ENCODE peak calls at places on chromosomes 2 and 18, in four cellular contexts. Z is neural progenitor cell, T is Panc1, H is sigmoid colon. E is an unnamed sample.

GRCh38 chr2:137380610-137381009 is 583.7 kb upstream of the HNMT start:
- DNase-seq in H (no peak), T (no peak), Z (no peak), E (peak)

GRCh38 chr2:1746174-1747064 is 2.1 kb upstream of the PXDN start:
- DNase-seq in Z (no peak), H (no peak), T (no peak), E (no peak)

GRCh38 chr2:207316906-207317305 is 151.2 kb upstream of the KLF7 start:
- DNase-seq in T (no peak), H (no peak), Z (no peak), E (no peak)

GRCh38 chr2:63041592-63041991 is 9.0 kb upstream of the OTX1 start:
- DNase-seq in Z (no peak), T (no peak), H (no peak), E (no peak)

GRCh38 chr2:203814661-203815540 is 52.7 kb upstream of the CTLA4 start:
- DNase-seq in H (peak), Z (peak), T (peak), E (peak)

GRCh38 chr18:74283646-74284045 is 8.1 kb downstream of the CYB5A start:
- DNase-seq in Z (no peak), H (no peak), T (no peak), E (no peak)

GRCh38 chr2:118845843-118846666 is 1.4 kb downstream of the EN1 start:
- DNase-seq in Z (peak), T (no peak), H (no peak), E (no peak)

GRCh38 chr2:210899131-210899530 is 342.7 kb downstream of the CPS1 start:
- DNase-seq in T (peak), H (no peak), Z (no peak), E (peak)

GRCh38 chr2:240383099-240383758 is 52.2 kb upstream of the GPC1 start:
- DNase-seq in Z (no peak), H (no peak), T (no peak), E (no peak)

GRCh38 chr2:122000556-122001340 is 245.3 kb downstream of the TSN start:
- DNase-seq in T (no peak), H (no peak), Z (no peak), E (no peak)

GRCh38 chr2:216181953-216182352 is 72.8 kb downstream of the XRCC5 start:
- DNase-seq in H (no peak), Z (peak), T (no peak), E (no peak)

GRCh38 chr2:95384854-95385569 is 17.5 kb upstream of the FAHD2A start:
- DNase-seq in H (peak), Z (peak), T (no peak), E (no peak)

GRCh38 chr2:169280502-169280901 is 81.8 kb downstream of the LRP2 start:
- DNase-seq in Z (no peak), T (no peak), H (no peak), E (no peak)

GRCh38 chr18:3721771-3722661 is 272.0 kb downstream of the TGIF1 start:
- DNase-seq in Z (no peak), H (no peak), T (no peak), E (no peak)

GRCh38 chr2:79984476-79984875 is 320.1 kb downstream of the LRRTM1 start:
- DNase-seq in Z (no peak), T (no peak), H (no peak), E (no peak)

GRCh38 chr2:63661076-63661475 is 72.3 kb downstream of the MDH1 start:
- DNase-seq in H (no peak), Z (no peak), T (no peak), E (peak)

GRCh38 chr2:208363485-208363884 is 43.1 kb upstream of the PTH2R start:
- DNase-seq in T (no peak), H (no peak), Z (no peak), E (peak)

GRCh38 chr18:68549257-68549871 is 165.5 kb downstream of the TMX3 start:
- DNase-seq in H (no peak), T (no peak), Z (no peak), E (peak)

GRCh38 chr18:25743661-25744151 is 346.7 kb downstream of the SS18 start:
- DNase-seq in Z (peak), H (no peak), T (no peak), E (no peak)

GRCh38 chr2:71934320-71934593 is 213.4 kb downstream of the CYP26B1 start:
- DNase-seq in Z (no peak), T (no peak), H (no peak), E (no peak)

GRCh38 chr18:46152436-46152807 is 48.2 kb downstream of the HAUS1 start:
- DNase-seq in T (peak), H (no peak), Z (no peak), E (peak)

GRCh38 chr2:174013310-174013751 is 48.2 kb upstream of the SP3 start:
- DNase-seq in T (no peak), H (peak), Z (peak), E (no peak)

GRCh38 chr18:69558088-69558487 is 157.4 kb downstream of the DOK6 start:
- DNase-seq in Z (no peak), H (no peak), T (no peak), E (no peak)

GRCh38 chr2:100423631-100424030 is 6.2 kb upstream of the CHST10 start:
- DNase-seq in Z (no peak), H (no peak), T (no peak), E (no peak)

GRCh38 chr2:202030676-202031075 is 3.0 kb upstream of the FZD7 start:
- DNase-seq in Z (no peak), H (no peak), T (no peak), E (no peak)

GRCh38 chr18:66280470-66280869 is 323.4 kb downstream of the CDH19 start:
- DNase-seq in T (no peak), Z (no peak), H (no peak), E (no peak)

GRCh38 chr18:77062518-77063003 is 70.0 kb downstream of the MBP start:
- DNase-seq in Z (no peak), H (no peak), T (no peak), E (no peak)

GRCh38 chr2:33859791-33860461 is 260.8 kb upstream of the FAM98A start:
- DNase-seq in Z (no peak), T (no peak), H (no peak), E (no peak)

GRCh38 chr2:652881-653480 is 24.2 kb downstream of the TMEM18 start:
- DNase-seq in Z (no peak), T (no peak), H (no peak), E (no peak)

GRCh38 chr2:109290887-109291675 is 162.1 kb downstream of the SH3RF3 start:
- DNase-seq in H (peak), T (no peak), Z (no peak), E (peak)

GRCh38 chr2:73982140-73982617 is 2.5 kb upstream of the TET3 start:
- DNase-seq in T (no peak), H (no peak), Z (no peak), E (peak)

GRCh38 chr2:165305391-165306096 is 66.3 kb downstream of the SCN2A start:
- DNase-seq in Z (no peak), H (no peak), T (no peak), E (no peak)

GRCh38 chr2:4354678-4355077 is 651.3 kb downstream of the DCDC2C start:
- DNase-seq in T (no peak), Z (peak), H (no peak), E (peak)

GRCh38 chr18:10365901-10366300 is 88.5 kb upstream of the APCDD1 start:
- DNase-seq in H (no peak), T (no peak), Z (no peak), E (no peak)

GRCh38 chr2:238719641-238720040 is 128.2 kb upstream of the TWIST2 start:
- DNase-seq in T (no peak), Z (no peak), H (no peak), E (no peak)

GRCh38 chr18:6497543-6497942 is 82.8 kb upstream of the L3MBTL4 start:
- DNase-seq in T (no peak), Z (no peak), H (no peak), E (no peak)

GRCh38 chr2:232793271-232793670 is 16.9 kb upstream of the KCNJ13 start:
- DNase-seq in T (no peak), Z (peak), H (no peak), E (no peak)

GRCh38 chr2:240628507-240629418 is 3.5 kb downstream of the GPR35 start:
- DNase-seq in T (no peak), Z (peak), H (peak), E (no peak)

GRCh38 chr2:240576036-240576435 is 7.8 kb downstream of the RNPEPL1 start:
- DNase-seq in Z (no peak), T (no peak), H (no peak), E (no peak)

DNA sequence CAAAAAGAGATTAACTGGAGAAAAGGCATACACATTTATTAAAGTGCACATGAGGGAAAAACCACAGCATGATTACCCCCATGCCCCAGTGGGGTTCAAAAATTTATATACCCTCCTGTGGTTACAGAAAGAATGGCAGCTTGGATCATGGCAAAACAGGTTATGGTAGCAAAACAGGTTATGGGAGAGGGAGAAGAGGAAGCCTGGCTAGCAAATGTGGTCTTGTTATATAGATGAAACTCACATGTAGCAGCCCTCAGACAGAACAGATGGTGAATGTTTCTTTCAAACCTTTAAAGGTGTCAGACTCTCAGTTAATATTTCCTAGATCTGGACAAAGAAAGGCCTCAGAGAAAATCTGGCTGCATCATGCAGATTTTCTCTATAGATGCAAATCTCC is 178.2 kb upstream of the ZC3H15 start:
- DNase-seq in H (no peak), T (no peak), Z (no peak), E (peak)
- TF ChIP-seq CTCF in H (no peak), T (no peak), Z (peak), E (no peak)

GRCh38 chr2:197310271-197310939 is at the start of gene ANKRD44:
- DNase-seq in T (no peak), Z (peak), H (peak), E (peak)
- TF ChIP-seq CTCF in T (peak), Z (peak), H (peak), E (peak)

DNA sequence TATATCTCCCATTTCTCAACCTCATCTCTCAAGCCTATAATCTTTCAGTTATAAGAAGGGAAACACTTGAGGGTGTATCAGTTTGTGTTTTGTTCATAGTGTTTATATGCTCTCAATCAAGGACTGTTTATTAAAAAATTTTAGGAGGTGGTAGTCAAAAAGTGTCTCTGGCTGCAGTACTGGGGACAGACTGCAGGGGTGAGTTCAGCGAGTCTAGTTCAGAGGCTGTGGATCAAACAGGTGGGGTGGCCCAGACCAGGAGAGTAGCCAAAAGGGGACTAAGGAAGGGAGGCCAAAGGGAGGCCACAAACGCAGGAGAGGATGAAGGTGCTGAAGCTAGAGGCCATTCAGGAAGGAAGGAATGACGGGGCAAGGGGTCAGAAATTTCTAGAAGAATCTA is 136.3 kb downstream of the MSH2 start:
- DNase-seq in Z (no peak), H (no peak), T (no peak), E (no peak)
- TF ChIP-seq CTCF in Z (peak), H (no peak), T (no peak), E (no peak)

DNA sequence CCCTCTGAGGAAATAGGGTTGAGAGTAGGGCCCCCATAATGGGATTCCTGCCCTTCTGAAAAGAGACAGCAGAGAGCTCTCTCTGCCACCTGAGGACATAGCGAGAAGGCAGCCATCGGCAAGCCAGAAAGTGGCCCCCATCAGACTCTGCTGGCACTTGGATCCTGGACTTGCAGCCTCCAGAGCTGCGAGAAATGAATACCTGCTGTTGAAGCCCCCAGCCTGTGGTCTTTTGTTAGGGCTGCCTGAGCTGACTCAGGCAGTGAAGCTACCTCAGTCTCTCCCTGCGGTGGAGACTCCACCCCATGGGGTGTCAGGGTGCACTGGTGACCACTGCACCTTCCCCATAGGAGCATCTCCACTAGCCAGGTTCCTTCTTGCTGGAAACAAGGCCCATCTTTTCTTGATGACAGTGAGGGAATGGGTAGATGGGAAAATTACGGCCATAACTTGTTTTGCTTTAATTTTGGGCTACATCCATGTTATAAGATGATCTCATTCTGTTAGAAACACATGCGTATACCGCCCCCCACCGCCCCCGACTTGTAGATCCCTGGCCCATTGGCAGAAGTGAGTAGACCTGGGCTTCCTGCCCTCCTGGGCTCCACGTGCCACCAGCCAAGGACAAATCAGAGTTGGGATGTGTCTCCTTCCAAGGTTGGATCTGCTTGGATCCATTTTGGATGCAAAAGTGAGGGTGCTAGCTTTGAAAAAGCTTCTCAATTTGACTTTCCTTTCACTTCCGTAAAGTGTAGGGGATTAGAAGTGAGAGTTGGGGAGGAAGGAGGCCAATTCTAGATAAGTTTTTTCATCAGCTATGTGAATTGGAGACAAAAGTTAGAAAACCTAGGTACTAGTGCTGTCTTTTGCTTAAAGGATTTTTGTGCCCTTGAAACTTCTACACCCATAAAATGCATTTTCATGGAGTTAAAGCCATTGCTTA is 42.9 kb downstream of the NCK2 start:
- DNase-seq in T (no peak), H (no peak), Z (no peak), E (no peak)
- TF ChIP-seq CTCF in T (no peak), H (no peak), Z (no peak), E (no peak)

E was measured in MCF 10A.